ENCODE peak calls at places on chromosomes 11 and 22, in seven cellular contexts. One of them, this sample, is unnamed.

GRCh38 chr11:94583885-94584500 is 16.8 kb downstream of the PIWIL4 start:
- DNase-seq in dorsolateral prefrontal cortex: no peak
- DNase-seq in CD8-positive, alpha-beta T cell: no peak
- DNase-seq in AG04450: no peak
- DNase-seq in stomach: no peak
- DNase-seq in sigmoid colon: no peak
- DNase-seq in naive thymus-derived CD4-positive, alpha-beta T cell: no peak
- DNase-seq in this sample: no peak

GRCh38 chr11:15101072-15101701 is 13.5 kb upstream of the INSC start:
- DNase-seq in dorsolateral prefrontal cortex: peak; percentile 57
- DNase-seq in stomach: peak; percentile 78
- DNase-seq in CD8-positive, alpha-beta T cell: peak; percentile 62
- DNase-seq in AG04450: peak; percentile 51
- DNase-seq in sigmoid colon: peak; percentile 81
- DNase-seq in naive thymus-derived CD4-positive, alpha-beta T cell: peak; percentile 31
- DNase-seq in this sample: peak; percentile 34

GRCh38 chr11:128790200-128790599 is 76.9 kb downstream of the KCNJ1 start:
- DNase-seq in dorsolateral prefrontal cortex: peak; percentile 82
- DNase-seq in naive thymus-derived CD4-positive, alpha-beta T cell: no peak
- DNase-seq in stomach: no peak
- DNase-seq in AG04450: no peak
- DNase-seq in CD8-positive, alpha-beta T cell: no peak
- DNase-seq in sigmoid colon: no peak
- DNase-seq in this sample: peak; percentile 79

GRCh38 chr11:20243974-20244373 is 83.7 kb upstream of the DBX1 start:
- DNase-seq in CD8-positive, alpha-beta T cell: no peak
- DNase-seq in stomach: no peak
- DNase-seq in naive thymus-derived CD4-positive, alpha-beta T cell: no peak
- DNase-seq in sigmoid colon: no peak
- DNase-seq in dorsolateral prefrontal cortex: no peak
- DNase-seq in AG04450: no peak
- DNase-seq in this sample: no peak

GRCh38 chr11:90274362-90274761 is 51.5 kb upstream of the CHORDC1 start:
- DNase-seq in dorsolateral prefrontal cortex: no peak
- DNase-seq in CD8-positive, alpha-beta T cell: no peak
- DNase-seq in stomach: no peak
- DNase-seq in naive thymus-derived CD4-positive, alpha-beta T cell: no peak
- DNase-seq in AG04450: no peak
- DNase-seq in sigmoid colon: no peak
- DNase-seq in this sample: no peak

GRCh38 chr11:5046226-5046625 is at the start of gene OR52J3:
- DNase-seq in dorsolateral prefrontal cortex: no peak
- DNase-seq in naive thymus-derived CD4-positive, alpha-beta T cell: no peak
- DNase-seq in AG04450: no peak
- DNase-seq in stomach: no peak
- DNase-seq in sigmoid colon: no peak
- DNase-seq in CD8-positive, alpha-beta T cell: no peak
- DNase-seq in this sample: no peak

GRCh38 chr11:76243157-76243556 is 36.9 kb upstream of the WNT11 start:
- DNase-seq in AG04450: no peak
- DNase-seq in dorsolateral prefrontal cortex: no peak
- DNase-seq in naive thymus-derived CD4-positive, alpha-beta T cell: no peak
- DNase-seq in stomach: no peak
- DNase-seq in sigmoid colon: no peak
- DNase-seq in CD8-positive, alpha-beta T cell: no peak
- DNase-seq in this sample: no peak

GRCh38 chr11:111206472-111206871 is 39.1 kb upstream of the POU2AF2 start:
- DNase-seq in naive thymus-derived CD4-positive, alpha-beta T cell: no peak
- DNase-seq in CD8-positive, alpha-beta T cell: no peak
- DNase-seq in AG04450: peak; percentile 24
- DNase-seq in dorsolateral prefrontal cortex: no peak
- DNase-seq in sigmoid colon: no peak
- DNase-seq in stomach: no peak
- DNase-seq in this sample: no peak

GRCh38 chr11:19670030-19670761 is 42.4 kb upstream of the NAV2 start:
- DNase-seq in dorsolateral prefrontal cortex: no peak
- DNase-seq in naive thymus-derived CD4-positive, alpha-beta T cell: no peak
- DNase-seq in sigmoid colon: no peak
- DNase-seq in CD8-positive, alpha-beta T cell: no peak
- DNase-seq in AG04450: no peak
- DNase-seq in stomach: no peak
- DNase-seq in this sample: no peak

GRCh38 chr11:117815262-117815803 is 9.2 kb downstream of the FXYD2 start:
- DNase-seq in dorsolateral prefrontal cortex: no peak
- DNase-seq in naive thymus-derived CD4-positive, alpha-beta T cell: peak; percentile 60
- DNase-seq in sigmoid colon: no peak
- DNase-seq in CD8-positive, alpha-beta T cell: peak; percentile 67
- DNase-seq in stomach: no peak
- DNase-seq in AG04450: no peak
- DNase-seq in this sample: no peak

GRCh38 chr22:48444320-48445112 is 1383.2 kb downstream of the BRD1 start:
- DNase-seq in dorsolateral prefrontal cortex: no peak
- DNase-seq in sigmoid colon: no peak
- DNase-seq in AG04450: no peak
- DNase-seq in stomach: no peak
- DNase-seq in CD8-positive, alpha-beta T cell: no peak
- DNase-seq in naive thymus-derived CD4-positive, alpha-beta T cell: no peak
- DNase-seq in this sample: no peak

GRCh38 chr11:40882301-40882700 is 577.2 kb downstream of the LRRC4C start:
- DNase-seq in CD8-positive, alpha-beta T cell: no peak
- DNase-seq in sigmoid colon: no peak
- DNase-seq in dorsolateral prefrontal cortex: no peak
- DNase-seq in stomach: no peak
- DNase-seq in AG04450: no peak
- DNase-seq in naive thymus-derived CD4-positive, alpha-beta T cell: no peak
- DNase-seq in this sample: no peak

GRCh38 chr11:70437111-70437784 is 38.9 kb downstream of the CTTN start:
- DNase-seq in dorsolateral prefrontal cortex: no peak
- DNase-seq in naive thymus-derived CD4-positive, alpha-beta T cell: no peak
- DNase-seq in AG04450: no peak
- DNase-seq in sigmoid colon: no peak
- DNase-seq in stomach: no peak
- DNase-seq in CD8-positive, alpha-beta T cell: no peak
- DNase-seq in this sample: no peak

GRCh38 chr22:17997456-17997855 is 26.9 kb downstream of the MICAL3 start:
- DNase-seq in AG04450: no peak
- DNase-seq in naive thymus-derived CD4-positive, alpha-beta T cell: no peak
- DNase-seq in stomach: no peak
- DNase-seq in CD8-positive, alpha-beta T cell: no peak
- DNase-seq in sigmoid colon: peak; percentile 52
- DNase-seq in dorsolateral prefrontal cortex: no peak
- DNase-seq in this sample: no peak

GRCh38 chr22:45905924-45906865 is 70.8 kb downstream of the WNT7B start:
- DNase-seq in stomach: no peak
- DNase-seq in dorsolateral prefrontal cortex: no peak
- DNase-seq in naive thymus-derived CD4-positive, alpha-beta T cell: no peak
- DNase-seq in AG04450: peak; percentile 23
- DNase-seq in sigmoid colon: no peak
- DNase-seq in CD8-positive, alpha-beta T cell: no peak
- DNase-seq in this sample: peak; percentile 38

GRCh38 chr22:50527921-50528681 is 1.7 kb downstream of the TYMP start:
- DNase-seq in CD8-positive, alpha-beta T cell: no peak
- DNase-seq in AG04450: no peak
- DNase-seq in dorsolateral prefrontal cortex: no peak
- DNase-seq in naive thymus-derived CD4-positive, alpha-beta T cell: no peak
- DNase-seq in stomach: no peak
- DNase-seq in sigmoid colon: no peak
- DNase-seq in this sample: no peak

GRCh38 chr22:21694795-21695431 is 29.1 kb downstream of the PPIL2 start:
- DNase-seq in naive thymus-derived CD4-positive, alpha-beta T cell: no peak
- DNase-seq in AG04450: no peak
- DNase-seq in dorsolateral prefrontal cortex: no peak
- DNase-seq in stomach: no peak
- DNase-seq in sigmoid colon: no peak
- DNase-seq in CD8-positive, alpha-beta T cell: no peak
- DNase-seq in this sample: no peak

GRCh38 chr11:44949160-44950035 is 1.3 kb downstream of the TP53I11 start:
- DNase-seq in stomach: no peak
- DNase-seq in naive thymus-derived CD4-positive, alpha-beta T cell: no peak
- DNase-seq in sigmoid colon: no peak
- DNase-seq in dorsolateral prefrontal cortex: no peak
- DNase-seq in AG04450: no peak
- DNase-seq in CD8-positive, alpha-beta T cell: peak; percentile 62
- DNase-seq in this sample: no peak

GRCh38 chr11:114395776-114396175 is 4.5 kb downstream of the C11orf71 start:
- DNase-seq in CD8-positive, alpha-beta T cell: no peak
- DNase-seq in stomach: no peak
- DNase-seq in naive thymus-derived CD4-positive, alpha-beta T cell: no peak
- DNase-seq in dorsolateral prefrontal cortex: no peak
- DNase-seq in AG04450: no peak
- DNase-seq in sigmoid colon: no peak
- DNase-seq in this sample: no peak

GRCh38 chr22:36244522-36245391 is 5.4 kb upstream of the APOL2 start:
- DNase-seq in sigmoid colon: no peak
- DNase-seq in stomach: no peak
- DNase-seq in dorsolateral prefrontal cortex: no peak
- DNase-seq in AG04450: no peak
- DNase-seq in naive thymus-derived CD4-positive, alpha-beta T cell: no peak
- DNase-seq in CD8-positive, alpha-beta T cell: no peak
- DNase-seq in this sample: peak; percentile 60

GRCh38 chr11:94767701-94768601 is at the start of gene AMOTL1:
- DNase-seq in AG04450: peak; percentile 33
- DNase-seq in stomach: peak; percentile 71
- DNase-seq in dorsolateral prefrontal cortex: peak; percentile 85
- DNase-seq in CD8-positive, alpha-beta T cell: no peak
- DNase-seq in naive thymus-derived CD4-positive, alpha-beta T cell: no peak
- DNase-seq in sigmoid colon: peak; percentile 96
- DNase-seq in this sample: peak; percentile 90

GRCh38 chr22:50569896-50570535 is 7.3 kb upstream of the SYCE3 start:
- DNase-seq in CD8-positive, alpha-beta T cell: no peak
- DNase-seq in sigmoid colon: no peak
- DNase-seq in stomach: no peak
- DNase-seq in naive thymus-derived CD4-positive, alpha-beta T cell: no peak
- DNase-seq in dorsolateral prefrontal cortex: no peak
- DNase-seq in AG04450: no peak
- DNase-seq in this sample: no peak

GRCh38 chr22:50308597-50308935 is 1.1 kb upstream of the PLXNB2 start:
- DNase-seq in sigmoid colon: peak; percentile 92
- DNase-seq in naive thymus-derived CD4-positive, alpha-beta T cell: no peak
- DNase-seq in AG04450: no peak
- DNase-seq in dorsolateral prefrontal cortex: peak; percentile 42
- DNase-seq in CD8-positive, alpha-beta T cell: no peak
- DNase-seq in stomach: no peak
- DNase-seq in this sample: peak; percentile 92

GRCh38 chr11:36056160-36056751 is 112.4 kb downstream of the LDLRAD3 start:
- DNase-seq in CD8-positive, alpha-beta T cell: no peak
- DNase-seq in dorsolateral prefrontal cortex: no peak
- DNase-seq in sigmoid colon: no peak
- DNase-seq in stomach: no peak
- DNase-seq in naive thymus-derived CD4-positive, alpha-beta T cell: no peak
- DNase-seq in AG04450: no peak
- DNase-seq in this sample: no peak

GRCh38 chr22:50656122-50657070 is 16.2 kb upstream of the SHANK3 start:
- DNase-seq in naive thymus-derived CD4-positive, alpha-beta T cell: no peak
- DNase-seq in stomach: no peak
- DNase-seq in AG04450: no peak
- DNase-seq in CD8-positive, alpha-beta T cell: no peak
- DNase-seq in sigmoid colon: peak; percentile 63
- DNase-seq in dorsolateral prefrontal cortex: no peak
- DNase-seq in this sample: no peak

GRCh38 chr11:15158351-15159015 is 43.8 kb downstream of the INSC start:
- DNase-seq in dorsolateral prefrontal cortex: no peak
- DNase-seq in stomach: no peak
- DNase-seq in AG04450: peak; percentile 58
- DNase-seq in naive thymus-derived CD4-positive, alpha-beta T cell: no peak
- DNase-seq in sigmoid colon: no peak
- DNase-seq in CD8-positive, alpha-beta T cell: no peak
- DNase-seq in this sample: no peak

GRCh38 chr11:38756537-38756936 is 2158.5 kb upstream of the RAG2 start:
- DNase-seq in sigmoid colon: no peak
- DNase-seq in stomach: no peak
- DNase-seq in CD8-positive, alpha-beta T cell: no peak
- DNase-seq in dorsolateral prefrontal cortex: no peak
- DNase-seq in AG04450: no peak
- DNase-seq in naive thymus-derived CD4-positive, alpha-beta T cell: no peak
- DNase-seq in this sample: no peak

GRCh38 chr11:116379185-116379828 is 393.5 kb downstream of the BUD13 start:
- DNase-seq in CD8-positive, alpha-beta T cell: no peak
- DNase-seq in dorsolateral prefrontal cortex: no peak
- DNase-seq in AG04450: no peak
- DNase-seq in sigmoid colon: no peak
- DNase-seq in stomach: no peak
- DNase-seq in naive thymus-derived CD4-positive, alpha-beta T cell: no peak
- DNase-seq in this sample: no peak

GRCh38 chr11:11620251-11620965 is 1.4 kb downstream of the GALNT18 start:
- DNase-seq in sigmoid colon: peak; percentile 78
- DNase-seq in stomach: peak; percentile 40
- DNase-seq in dorsolateral prefrontal cortex: no peak
- DNase-seq in naive thymus-derived CD4-positive, alpha-beta T cell: no peak
- DNase-seq in AG04450: no peak
- DNase-seq in CD8-positive, alpha-beta T cell: no peak
- DNase-seq in this sample: peak; percentile 55

GRCh38 chr11:87148749-87149148 is 111.0 kb downstream of the TMEM135 start:
- DNase-seq in CD8-positive, alpha-beta T cell: no peak
- DNase-seq in sigmoid colon: no peak
- DNase-seq in naive thymus-derived CD4-positive, alpha-beta T cell: no peak
- DNase-seq in AG04450: no peak
- DNase-seq in stomach: no peak
- DNase-seq in dorsolateral prefrontal cortex: no peak
- DNase-seq in this sample: no peak
- H3K27ac ChIP-seq in CD8-positive, alpha-beta T cell: no peak overlapping the region
- H3K27ac ChIP-seq in sigmoid colon: no peak overlapping the region
- H3K27ac ChIP-seq in naive thymus-derived CD4-positive, alpha-beta T cell: no peak overlapping the region
- H3K27ac ChIP-seq in AG04450: no peak overlapping the region
- H3K27ac ChIP-seq in stomach: no peak overlapping the region
- H3K27ac ChIP-seq in dorsolateral prefrontal cortex: no peak overlapping the region
- H3K27ac ChIP-seq in this sample: no peak overlapping the region

DNA sequence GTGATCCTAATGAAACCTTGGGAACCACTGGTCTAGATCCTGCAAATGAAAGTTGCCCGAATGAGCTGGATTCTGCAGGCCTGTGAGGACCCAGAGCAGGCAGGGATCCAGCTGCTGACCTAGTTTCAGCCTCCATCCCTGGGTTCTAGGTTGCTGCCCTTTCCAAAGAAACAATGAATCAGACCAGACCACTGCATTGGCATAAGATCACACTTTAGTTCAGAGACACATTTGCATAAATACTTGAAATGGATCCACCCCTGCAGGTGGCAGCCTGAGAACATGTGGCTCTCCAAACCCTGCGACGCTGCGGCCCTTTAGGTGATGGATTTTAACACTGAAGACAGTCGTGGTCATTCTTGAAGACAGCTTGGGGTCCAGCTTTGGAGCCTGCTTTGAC is 23.7 kb downstream of the ADAMTS8 start:
- DNase-seq in sigmoid colon: no peak
- DNase-seq in stomach: no peak
- DNase-seq in AG04450: no peak
- DNase-seq in CD8-positive, alpha-beta T cell: no peak
- DNase-seq in naive thymus-derived CD4-positive, alpha-beta T cell: no peak
- DNase-seq in dorsolateral prefrontal cortex: no peak
- DNase-seq in this sample: no peak
- H3K27ac ChIP-seq in sigmoid colon: peak overlapping the region; percentile 74
- H3K27ac ChIP-seq in stomach: no peak overlapping the region
- H3K27ac ChIP-seq in AG04450: no peak overlapping the region
- H3K27ac ChIP-seq in CD8-positive, alpha-beta T cell: no peak overlapping the region
- H3K27ac ChIP-seq in naive thymus-derived CD4-positive, alpha-beta T cell: no peak overlapping the region
- H3K27ac ChIP-seq in dorsolateral prefrontal cortex: peak overlapping the region; percentile 91
- H3K27ac ChIP-seq in this sample: no peak overlapping the region

GRCh38 chr22:25760294-25760693 is 18.3 kb downstream of the MYO18B start:
- DNase-seq in dorsolateral prefrontal cortex: no peak
- DNase-seq in AG04450: no peak
- DNase-seq in stomach: no peak
- DNase-seq in sigmoid colon: no peak
- DNase-seq in CD8-positive, alpha-beta T cell: no peak
- DNase-seq in naive thymus-derived CD4-positive, alpha-beta T cell: no peak
- DNase-seq in this sample: no peak
- H3K27ac ChIP-seq in dorsolateral prefrontal cortex: no peak overlapping the region
- H3K27ac ChIP-seq in AG04450: peak overlapping the region; percentile 52
- H3K27ac ChIP-seq in stomach: peak overlapping the region; percentile 27
- H3K27ac ChIP-seq in sigmoid colon: no peak overlapping the region
- H3K27ac ChIP-seq in CD8-positive, alpha-beta T cell: no peak overlapping the region
- H3K27ac ChIP-seq in naive thymus-derived CD4-positive, alpha-beta T cell: no peak overlapping the region
- H3K27ac ChIP-seq in this sample: peak overlapping the region; percentile 76

GRCh38 chr11:6356503-6356902 is 33.8 kb upstream of the SMPD1 start:
- DNase-seq in stomach: no peak
- DNase-seq in CD8-positive, alpha-beta T cell: no peak
- DNase-seq in AG04450: no peak
- DNase-seq in naive thymus-derived CD4-positive, alpha-beta T cell: no peak
- DNase-seq in dorsolateral prefrontal cortex: no peak
- DNase-seq in sigmoid colon: no peak
- DNase-seq in this sample: no peak
- H3K27ac ChIP-seq in stomach: peak overlapping the region; percentile 52
- H3K27ac ChIP-seq in CD8-positive, alpha-beta T cell: no peak overlapping the region
- H3K27ac ChIP-seq in AG04450: no peak overlapping the region
- H3K27ac ChIP-seq in naive thymus-derived CD4-positive, alpha-beta T cell: no peak overlapping the region
- H3K27ac ChIP-seq in dorsolateral prefrontal cortex: peak overlapping the region; percentile 51
- H3K27ac ChIP-seq in sigmoid colon: no peak overlapping the region
- H3K27ac ChIP-seq in this sample: no peak overlapping the region